ENCODE peak calls at places on chromosomes 12 and 14, in seven cellular contexts. Q is SK-N-SH, T is H1, J is HepG2, F is HCT116, G is K562, L is GM12878. H is an unnamed sample.

GRCh38 chr14:104977008-104977680 is 1.0 kb downstream of the AHNAK2 start:
- DNase-seq in Q (no peak), L (no peak), J (no peak), T (no peak), F (no peak), G (no peak), H (no peak)

GRCh38 chr14:95835331-95835730 is 41.3 kb upstream of the TUNAR start:
- DNase-seq in G (no peak), L (no peak), F (peak), J (peak), T (peak), Q (no peak), H (no peak)

GRCh38 chr14:75188520-75189267 is 12.3 kb upstream of the TMED10 start:
- DNase-seq in J (no peak), F (no peak), T (no peak), Q (no peak), L (peak), G (no peak), H (no peak)

GRCh38 chr14:79861111-79861510 is 350.2 kb downstream of the DIO2 start:
- DNase-seq in G (no peak), Q (no peak), L (no peak), T (peak), F (no peak), J (no peak), H (no peak)

GRCh38 chr12:120775862-120776552 is 50.4 kb downstream of the ACADS start:
- DNase-seq in J (peak), G (no peak), F (no peak), T (no peak), L (no peak), Q (no peak), H (no peak)

GRCh38 chr12:67593041-67593870 is 55.3 kb upstream of the DYRK2 start:
- DNase-seq in F (peak), Q (no peak), J (no peak), T (no peak), L (no peak), G (no peak), H (no peak)

GRCh38 chr12:92439397-92439779 is 263.4 kb upstream of the PLEKHG7 start:
- DNase-seq in F (no peak), Q (no peak), J (no peak), G (no peak), T (no peak), L (no peak), H (no peak)

GRCh38 chr12:2291182-2291832 is 238.5 kb downstream of the CACNA1C start:
- DNase-seq in F (peak), L (no peak), T (peak), J (peak), Q (peak), G (peak), H (peak)

GRCh38 chr12:13390381-13390856 is 193.9 kb downstream of the EMP1 start:
- DNase-seq in Q (peak), J (no peak), F (peak), G (no peak), T (peak), L (no peak), H (no peak)

GRCh38 chr12:28027328-28027727 is 54.8 kb upstream of the PTHLH start:
- DNase-seq in F (no peak), G (no peak), L (no peak), J (no peak), Q (no peak), T (no peak), H (no peak)

GRCh38 chr12:5568325-5568981 is 136.5 kb downstream of the NTF3 start:
- DNase-seq in G (no peak), L (no peak), T (no peak), F (no peak), Q (no peak), J (peak), H (no peak)

GRCh38 chr12:82877963-82878362 is 191.3 kb downstream of the TMTC2 start:
- DNase-seq in T (no peak), Q (no peak), G (no peak), F (no peak), J (no peak), L (no peak), H (no peak)

GRCh38 chr12:82874935-82875334 is 188.2 kb downstream of the TMTC2 start:
- DNase-seq in T (no peak), F (no peak), L (no peak), Q (no peak), G (no peak), J (no peak), H (no peak)

GRCh38 chr12:82873309-82873708 is 186.6 kb downstream of the TMTC2 start:
- DNase-seq in Q (no peak), F (no peak), G (no peak), J (no peak), T (no peak), L (no peak), H (no peak)

GRCh38 chr12:82873951-82874350 is 187.2 kb downstream of the TMTC2 start:
- DNase-seq in L (no peak), F (no peak), Q (peak), G (no peak), T (no peak), J (no peak), H (no peak)

GRCh38 chr12:82876075-82876474 is 189.4 kb downstream of the TMTC2 start:
- DNase-seq in G (no peak), F (no peak), J (no peak), T (no peak), L (no peak), Q (no peak), H (no peak)
- H3K9ac ChIP-seq in G (no peak), F (no peak), J (no peak), T (no peak), L (no peak), Q (no peak), H (no peak)

GRCh38 chr12:125540580-125541204 is 475.5 kb downstream of the AACS start:
- DNase-seq in L (no peak), Q (no peak), G (no peak), F (no peak), J (no peak), T (no peak), H (no peak)

GRCh38 chr12:125549836-125550235 is 484.6 kb downstream of the AACS start:
- DNase-seq in T (peak), G (peak), Q (no peak), F (no peak), J (no peak), L (no peak), H (peak)

GRCh38 chr12:125549171-125549570 is 483.9 kb downstream of the AACS start:
- DNase-seq in G (no peak), T (no peak), L (no peak), Q (no peak), J (no peak), F (no peak), H (no peak)

GRCh38 chr12:125544979-125545378 is 479.7 kb downstream of the AACS start:
- DNase-seq in G (no peak), T (no peak), F (no peak), L (no peak), Q (no peak), J (no peak), H (no peak)
- TF ChIP-seq YY1 in G (no peak), T (no peak), F (no peak), L (no peak), Q (no peak), J (no peak), H (no peak)

GRCh38 chr12:128820723-128821432 is 2.9 kb downstream of the SLC15A4 start:
- DNase-seq in L (no peak), G (no peak), F (no peak), J (no peak), Q (no peak), T (no peak), H (no peak)
- H3K9ac ChIP-seq in L (peak), G (no peak), F (no peak), J (no peak), Q (no peak), T (no peak), H (no peak)

GRCh38 chr12:75635606-75636444 is 124.4 kb upstream of the KRR1 start:
- DNase-seq in J (peak), Q (no peak), F (peak), T (no peak), L (no peak), G (no peak), H (no peak)
- TF ChIP-seq YY1 in J (no peak), Q (no peak), F (peak), T (no peak), L (no peak), G (no peak), H (no peak)

DNA sequence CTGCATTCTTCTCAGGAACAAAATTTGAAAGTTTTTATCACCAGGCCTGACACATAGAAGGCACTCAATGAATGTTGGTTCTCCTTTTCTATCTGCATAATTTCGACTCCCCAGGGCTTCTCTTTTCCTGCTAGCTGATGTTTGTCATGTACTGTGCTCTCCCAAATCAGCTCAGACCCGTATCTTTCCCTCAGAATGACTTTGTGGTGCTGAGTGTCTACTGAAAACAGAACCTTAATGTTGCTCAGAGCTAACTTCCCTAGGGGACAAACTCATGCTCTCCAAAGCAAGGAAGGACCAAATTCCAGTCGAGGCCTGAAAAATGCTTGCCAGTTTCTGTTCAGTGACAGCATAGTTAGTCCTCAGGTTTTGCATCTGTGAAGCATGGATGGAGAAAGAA is 1.9 kb downstream of the ARHGDIB start:
- DNase-seq in T (no peak), G (no peak), F (no peak), J (no peak), L (no peak), Q (no peak), H (no peak)
- H3K9ac ChIP-seq in T (no peak), G (no peak), F (no peak), J (no peak), L (peak), Q (peak), H (no peak)

GRCh38 chr14:43790681-43791080 is 716.4 kb downstream of the FSCB start:
- DNase-seq in J (no peak), L (no peak), G (no peak), Q (no peak), T (no peak), F (no peak), H (no peak)
- TF ChIP-seq YY1 in J (no peak), L (no peak), G (no peak), Q (no peak), T (no peak), F (no peak), H (no peak)

GRCh38 chr14:23300687-23301223 is 1.9 kb downstream of the PPP1R3E start:
- DNase-seq in G (no peak), J (peak), Q (no peak), L (no peak), F (no peak), T (no peak), H (no peak)

GRCh38 chr14:23299186-23299521 is 3.5 kb downstream of the PPP1R3E start:
- DNase-seq in G (no peak), L (no peak), F (no peak), T (no peak), J (no peak), Q (no peak), H (no peak)

GRCh38 chr14:23299558-23299957 is 3.1 kb downstream of the PPP1R3E start:
- DNase-seq in F (no peak), L (no peak), J (peak), Q (no peak), T (no peak), G (no peak), H (no peak)

GRCh38 chr14:23301288-23301968 is 1.2 kb downstream of the PPP1R3E start:
- DNase-seq in Q (peak), L (peak), T (peak), F (peak), J (peak), G (peak), H (peak)

GRCh38 chr14:23299986-23300686 is 2.5 kb downstream of the PPP1R3E start:
- DNase-seq in J (no peak), T (no peak), G (no peak), L (no peak), F (no peak), Q (no peak), H (no peak)
- H3K9ac ChIP-seq in J (peak), T (no peak), G (peak), L (peak), F (peak), Q (peak), H (peak)

GRCh38 chr12:32159925-32160324 is 53.3 kb downstream of the BICD1 start:
- DNase-seq in F (no peak), J (no peak), G (no peak), T (no peak), L (no peak), Q (no peak), H (no peak)

GRCh38 chr12:32159381-32159780 is 52.7 kb downstream of the BICD1 start:
- DNase-seq in F (no peak), T (no peak), Q (no peak), J (no peak), G (no peak), L (no peak), H (no peak)

GRCh38 chr12:32161040-32161439 is 54.4 kb downstream of the BICD1 start:
- DNase-seq in T (no peak), L (no peak), F (no peak), G (no peak), J (no peak), Q (no peak), H (no peak)

GRCh38 chr12:32166510-32166909 is 59.9 kb downstream of the BICD1 start:
- DNase-seq in Q (no peak), J (no peak), L (no peak), T (no peak), F (no peak), G (no peak), H (no peak)

GRCh38 chr12:32163596-32163995 is 56.9 kb downstream of the BICD1 start:
- DNase-seq in Q (no peak), L (no peak), F (no peak), J (no peak), G (no peak), T (no peak), H (no peak)
- TF ChIP-seq YY1 in Q (no peak), L (no peak), F (no peak), J (no peak), G (no peak), T (no peak), H (no peak)

DNA sequence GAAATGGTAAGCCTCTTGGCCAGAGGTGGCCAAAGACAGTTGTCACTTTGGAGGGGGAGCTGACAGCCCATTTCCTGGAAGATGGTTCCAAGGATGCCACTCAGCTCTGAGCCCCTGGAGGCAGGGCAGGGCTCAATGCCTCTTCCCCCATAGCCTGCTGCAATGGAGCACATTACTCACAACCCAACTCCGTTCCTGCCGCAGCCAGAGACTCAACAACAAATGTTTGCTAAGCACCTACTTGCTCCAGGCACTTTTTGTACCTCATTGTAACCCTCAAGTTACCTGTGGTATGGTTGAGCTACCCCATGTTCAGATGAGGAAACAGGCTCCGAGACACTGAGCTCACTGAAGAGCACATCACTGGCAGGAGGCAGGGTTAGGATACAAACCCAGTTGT is 19.5 kb downstream of the IRF2BPL start:
- DNase-seq in F (no peak), L (no peak), T (no peak), G (no peak), Q (no peak), J (no peak), H (no peak)
- H3K9ac ChIP-seq in F (no peak), L (no peak), T (no peak), G (no peak), Q (no peak), J (no peak), H (no peak)

H was measured in NT2/D1.